ENCODE peak calls at places on chromosome 3, in five cellular contexts. One of them, this sample, is unnamed.

GRCh38 chr3:185308126-185308754 is 54.4 kb upstream of the EHHADH start:
- DNase-seq in dermis blood vessel endothelial cell: peak
- DNase-seq in NCI-H2029: peak
- DNase-seq in transverse colon: peak
- DNase-seq in astrocyte: peak
- DNase-seq in this sample: no peak

GRCh38 chr3:74614133-74614967 is at the start of gene CNTN3:
- DNase-seq in dermis blood vessel endothelial cell: no peak
- DNase-seq in transverse colon: peak
- DNase-seq in NCI-H2029: no peak
- DNase-seq in astrocyte: peak
- DNase-seq in this sample: peak

GRCh38 chr3:151460240-151460639 is 621 bp downstream of the IGSF10 start:
- DNase-seq in astrocyte: peak
- DNase-seq in transverse colon: no peak
- DNase-seq in NCI-H2029: no peak
- DNase-seq in dermis blood vessel endothelial cell: no peak
- DNase-seq in this sample: no peak

GRCh38 chr3:1830851-1831250 is 267.8 kb upstream of the CNTN4 start:
- DNase-seq in dermis blood vessel endothelial cell: no peak
- DNase-seq in transverse colon: no peak
- DNase-seq in NCI-H2029: no peak
- DNase-seq in astrocyte: no peak
- DNase-seq in this sample: no peak

GRCh38 chr3:132486086-132486485 is 68.8 kb downstream of the DNAJC13 start:
- DNase-seq in NCI-H2029: no peak
- DNase-seq in astrocyte: no peak
- DNase-seq in dermis blood vessel endothelial cell: no peak
- DNase-seq in transverse colon: no peak
- DNase-seq in this sample: no peak

GRCh38 chr3:168090306-168091085 is 5.2 kb downstream of the GOLIM4 start:
- DNase-seq in NCI-H2029: no peak
- DNase-seq in astrocyte: no peak
- DNase-seq in dermis blood vessel endothelial cell: no peak
- DNase-seq in transverse colon: no peak
- DNase-seq in this sample: no peak

GRCh38 chr3:175057406-175057805 is 198.3 kb downstream of the NAALADL2 start:
- DNase-seq in NCI-H2029: no peak
- DNase-seq in astrocyte: no peak
- DNase-seq in transverse colon: no peak
- DNase-seq in dermis blood vessel endothelial cell: no peak
- DNase-seq in this sample: no peak

GRCh38 chr3:111538687-111539086 is 3.3 kb upstream of the CD96 start:
- DNase-seq in dermis blood vessel endothelial cell: no peak
- DNase-seq in astrocyte: peak
- DNase-seq in transverse colon: no peak
- DNase-seq in NCI-H2029: no peak
- DNase-seq in this sample: no peak

GRCh38 chr3:12868039-12869024 is 27.0 kb upstream of the RPL32 start:
- DNase-seq in dermis blood vessel endothelial cell: peak
- DNase-seq in transverse colon: peak
- DNase-seq in NCI-H2029: peak
- DNase-seq in astrocyte: peak
- DNase-seq in this sample: peak

GRCh38 chr3:186060222-186060621 is 48.7 kb downstream of the ETV5 start:
- DNase-seq in astrocyte: no peak
- DNase-seq in NCI-H2029: no peak
- DNase-seq in dermis blood vessel endothelial cell: no peak
- DNase-seq in transverse colon: no peak
- DNase-seq in this sample: no peak

GRCh38 chr3:160378331-160379109 is 20.5 kb downstream of the IFT80 start:
- DNase-seq in astrocyte: peak
- DNase-seq in transverse colon: no peak
- DNase-seq in dermis blood vessel endothelial cell: no peak
- DNase-seq in NCI-H2029: no peak
- DNase-seq in this sample: no peak

GRCh38 chr3:23648965-23649328 is 156.8 kb upstream of the UBE2E1 start:
- DNase-seq in astrocyte: no peak
- DNase-seq in NCI-H2029: no peak
- DNase-seq in dermis blood vessel endothelial cell: no peak
- DNase-seq in transverse colon: peak
- DNase-seq in this sample: no peak

GRCh38 chr3:154684440-154684839 is 254.4 kb upstream of the GPR149 start:
- DNase-seq in astrocyte: no peak
- DNase-seq in NCI-H2029: no peak
- DNase-seq in dermis blood vessel endothelial cell: no peak
- DNase-seq in transverse colon: no peak
- DNase-seq in this sample: no peak

GRCh38 chr3:62768896-62769295 is 106.3 kb downstream of the CADPS start:
- DNase-seq in dermis blood vessel endothelial cell: no peak
- DNase-seq in NCI-H2029: no peak
- DNase-seq in transverse colon: no peak
- DNase-seq in astrocyte: peak
- DNase-seq in this sample: no peak

GRCh38 chr3:73143821-73144237 is 82.4 kb downstream of the EBLN2 start:
- DNase-seq in astrocyte: peak
- DNase-seq in dermis blood vessel endothelial cell: no peak
- DNase-seq in transverse colon: no peak
- DNase-seq in NCI-H2029: no peak
- DNase-seq in this sample: peak

GRCh38 chr3:177470200-177470941 is 273.1 kb upstream of the TBL1XR1 start:
- DNase-seq in transverse colon: no peak
- DNase-seq in NCI-H2029: no peak
- DNase-seq in astrocyte: no peak
- DNase-seq in dermis blood vessel endothelial cell: no peak
- DNase-seq in this sample: peak

GRCh38 chr3:151925876-151926275 is 52.4 kb downstream of the SUCNR1 start:
- DNase-seq in transverse colon: no peak
- DNase-seq in dermis blood vessel endothelial cell: peak
- DNase-seq in astrocyte: peak
- DNase-seq in NCI-H2029: no peak
- DNase-seq in this sample: no peak

GRCh38 chr3:130934442-130935089 is 40.7 kb downstream of the ATP2C1 start:
- DNase-seq in dermis blood vessel endothelial cell: no peak
- DNase-seq in astrocyte: no peak
- DNase-seq in NCI-H2029: no peak
- DNase-seq in transverse colon: no peak
- DNase-seq in this sample: no peak

GRCh38 chr3:60594025-60594424 is 657.2 kb downstream of the FHIT start:
- DNase-seq in dermis blood vessel endothelial cell: no peak
- DNase-seq in NCI-H2029: no peak
- DNase-seq in astrocyte: peak
- DNase-seq in transverse colon: peak
- DNase-seq in this sample: peak

GRCh38 chr3:47404955-47405790 is 24.4 kb downstream of the PTPN23 start:
- DNase-seq in NCI-H2029: no peak
- DNase-seq in astrocyte: peak
- DNase-seq in dermis blood vessel endothelial cell: no peak
- DNase-seq in transverse colon: no peak
- DNase-seq in this sample: peak

GRCh38 chr3:115330406-115330805 is 183.3 kb upstream of the ZBTB20 start:
- DNase-seq in transverse colon: no peak
- DNase-seq in NCI-H2029: no peak
- DNase-seq in dermis blood vessel endothelial cell: peak
- DNase-seq in astrocyte: peak
- DNase-seq in this sample: no peak

GRCh38 chr3:48565591-48566400 is 2.2 kb upstream of the UCN2 start:
- DNase-seq in astrocyte: peak
- DNase-seq in NCI-H2029: no peak
- DNase-seq in dermis blood vessel endothelial cell: peak
- DNase-seq in transverse colon: no peak
- DNase-seq in this sample: no peak

GRCh38 chr3:87333393-87333892 is 57.1 kb upstream of the POU1F1 start:
- DNase-seq in dermis blood vessel endothelial cell: peak
- DNase-seq in transverse colon: no peak
- DNase-seq in NCI-H2029: peak
- DNase-seq in astrocyte: peak
- DNase-seq in this sample: no peak

GRCh38 chr3:155946178-155946577 is 75.7 kb downstream of the GMPS start:
- DNase-seq in transverse colon: no peak
- DNase-seq in astrocyte: peak
- DNase-seq in NCI-H2029: no peak
- DNase-seq in dermis blood vessel endothelial cell: no peak
- DNase-seq in this sample: no peak

GRCh38 chr3:102301155-102301554 is 133.7 kb upstream of the ZPLD1 start:
- DNase-seq in NCI-H2029: no peak
- DNase-seq in astrocyte: no peak
- DNase-seq in dermis blood vessel endothelial cell: no peak
- DNase-seq in transverse colon: no peak
- DNase-seq in this sample: no peak

GRCh38 chr3:100269410-100270217 is 8.8 kb downstream of the TBC1D23 start:
- DNase-seq in astrocyte: peak
- DNase-seq in dermis blood vessel endothelial cell: peak
- DNase-seq in NCI-H2029: no peak
- DNase-seq in transverse colon: no peak
- DNase-seq in this sample: no peak

GRCh38 chr3:115760722-115761121 is 137.4 kb downstream of the GAP43 start:
- DNase-seq in NCI-H2029: no peak
- DNase-seq in dermis blood vessel endothelial cell: no peak
- DNase-seq in transverse colon: no peak
- DNase-seq in astrocyte: no peak
- DNase-seq in this sample: no peak

GRCh38 chr3:70974752-70975151 is 608.8 kb downstream of the FOXP1 start:
- DNase-seq in NCI-H2029: no peak
- DNase-seq in astrocyte: no peak
- DNase-seq in dermis blood vessel endothelial cell: no peak
- DNase-seq in transverse colon: no peak
- DNase-seq in this sample: no peak

This sample was measured in right cardiac atrium.